ENCODE peak calls at places on chromosomes 5 and 9, in ten cellular contexts. One of them, this sample, is unnamed.

GRCh38 chr9:79574716-79575242 is 3.0 kb downstream of the TLE4 start:
- DNase-seq in kidney epithelial cell: no peak
- DNase-seq in NCI-H1436 treated with DMSO at 0.1 percent for 48 hours: no peak
- DNase-seq in GM12878: no peak
- DNase-seq in activated CD4-positive, CD25-positive, alpha-beta regulatory T cell treated with anti-CD3 and anti-CD28 coated beads, Interleukin-2, amount 50 U/mL, for 72 hours: no peak
- DNase-seq in cardiac muscle cell: no peak
- DNase-seq in putamen: no peak
- DNase-seq in effector memory CD8-positive, alpha-beta T cell: no peak
- DNase-seq in MCF 10A: no peak
- DNase-seq in activated CD4-positive, alpha-beta T cell treated with anti-CD3 and anti-CD28 coated beads for 36 hours: no peak
- DNase-seq in this sample: no peak

GRCh38 chr5:167565555-167565954 is 725.9 kb upstream of the WWC1 start:
- DNase-seq in kidney epithelial cell: no peak
- DNase-seq in NCI-H1436 treated with DMSO at 0.1 percent for 48 hours: no peak
- DNase-seq in GM12878: no peak
- DNase-seq in activated CD4-positive, CD25-positive, alpha-beta regulatory T cell treated with anti-CD3 and anti-CD28 coated beads, Interleukin-2, amount 50 U/mL, for 72 hours: no peak
- DNase-seq in cardiac muscle cell: peak; percentile 45
- DNase-seq in putamen: no peak
- DNase-seq in effector memory CD8-positive, alpha-beta T cell: no peak
- DNase-seq in MCF 10A: peak; percentile 64
- DNase-seq in activated CD4-positive, alpha-beta T cell treated with anti-CD3 and anti-CD28 coated beads for 36 hours: no peak
- DNase-seq in this sample: no peak

GRCh38 chr9:112119225-112120045 is 55.7 kb downstream of the SUSD1 start:
- DNase-seq in kidney epithelial cell: peak; percentile 99
- DNase-seq in NCI-H1436 treated with DMSO at 0.1 percent for 48 hours: no peak
- DNase-seq in GM12878: no peak
- DNase-seq in activated CD4-positive, CD25-positive, alpha-beta regulatory T cell treated with anti-CD3 and anti-CD28 coated beads, Interleukin-2, amount 50 U/mL, for 72 hours: no peak
- DNase-seq in cardiac muscle cell: no peak
- DNase-seq in putamen: no peak
- DNase-seq in effector memory CD8-positive, alpha-beta T cell: no peak
- DNase-seq in MCF 10A: no peak
- DNase-seq in activated CD4-positive, alpha-beta T cell treated with anti-CD3 and anti-CD28 coated beads for 36 hours: no peak
- DNase-seq in this sample: no peak

GRCh38 chr5:32285489-32286138 is 27.1 kb downstream of the MTMR12 start:
- DNase-seq in kidney epithelial cell: no peak
- DNase-seq in NCI-H1436 treated with DMSO at 0.1 percent for 48 hours: no peak
- DNase-seq in GM12878: no peak
- DNase-seq in activated CD4-positive, CD25-positive, alpha-beta regulatory T cell treated with anti-CD3 and anti-CD28 coated beads, Interleukin-2, amount 50 U/mL, for 72 hours: no peak
- DNase-seq in cardiac muscle cell: no peak
- DNase-seq in putamen: no peak
- DNase-seq in effector memory CD8-positive, alpha-beta T cell: no peak
- DNase-seq in MCF 10A: no peak
- DNase-seq in activated CD4-positive, alpha-beta T cell treated with anti-CD3 and anti-CD28 coated beads for 36 hours: no peak
- DNase-seq in this sample: no peak

GRCh38 chr5:149450199-149450598 is 71.1 kb upstream of the IL17B start:
- DNase-seq in kidney epithelial cell: no peak
- DNase-seq in NCI-H1436 treated with DMSO at 0.1 percent for 48 hours: no peak
- DNase-seq in GM12878: no peak
- DNase-seq in activated CD4-positive, CD25-positive, alpha-beta regulatory T cell treated with anti-CD3 and anti-CD28 coated beads, Interleukin-2, amount 50 U/mL, for 72 hours: no peak
- DNase-seq in cardiac muscle cell: peak; percentile 91
- DNase-seq in putamen: no peak
- DNase-seq in effector memory CD8-positive, alpha-beta T cell: no peak
- DNase-seq in MCF 10A: no peak
- DNase-seq in activated CD4-positive, alpha-beta T cell treated with anti-CD3 and anti-CD28 coated beads for 36 hours: no peak
- DNase-seq in this sample: no peak

GRCh38 chr9:99353408-99353807 is 131.3 kb downstream of the SEC61B start:
- DNase-seq in kidney epithelial cell: no peak
- DNase-seq in NCI-H1436 treated with DMSO at 0.1 percent for 48 hours: no peak
- DNase-seq in GM12878: no peak
- DNase-seq in activated CD4-positive, CD25-positive, alpha-beta regulatory T cell treated with anti-CD3 and anti-CD28 coated beads, Interleukin-2, amount 50 U/mL, for 72 hours: no peak
- DNase-seq in cardiac muscle cell: peak; percentile 91
- DNase-seq in putamen: no peak
- DNase-seq in effector memory CD8-positive, alpha-beta T cell: no peak
- DNase-seq in MCF 10A: peak; percentile 92
- DNase-seq in activated CD4-positive, alpha-beta T cell treated with anti-CD3 and anti-CD28 coated beads for 36 hours: no peak
- DNase-seq in this sample: no peak

GRCh38 chr9:113853333-113853732 is 22.8 kb upstream of the ZNF618 start:
- DNase-seq in kidney epithelial cell: no peak
- DNase-seq in NCI-H1436 treated with DMSO at 0.1 percent for 48 hours: no peak
- DNase-seq in GM12878: no peak
- DNase-seq in activated CD4-positive, CD25-positive, alpha-beta regulatory T cell treated with anti-CD3 and anti-CD28 coated beads, Interleukin-2, amount 50 U/mL, for 72 hours: no peak
- DNase-seq in cardiac muscle cell: peak; percentile 15
- DNase-seq in putamen: no peak
- DNase-seq in effector memory CD8-positive, alpha-beta T cell: no peak
- DNase-seq in MCF 10A: peak; percentile 46
- DNase-seq in activated CD4-positive, alpha-beta T cell treated with anti-CD3 and anti-CD28 coated beads for 36 hours: no peak
- DNase-seq in this sample: no peak

GRCh38 chr5:173472164-173472563 is 143.9 kb upstream of the STC2 start:
- DNase-seq in kidney epithelial cell: peak; percentile 83
- DNase-seq in NCI-H1436 treated with DMSO at 0.1 percent for 48 hours: no peak
- DNase-seq in GM12878: no peak
- DNase-seq in activated CD4-positive, CD25-positive, alpha-beta regulatory T cell treated with anti-CD3 and anti-CD28 coated beads, Interleukin-2, amount 50 U/mL, for 72 hours: no peak
- DNase-seq in cardiac muscle cell: peak; percentile 98
- DNase-seq in putamen: peak; percentile 97
- DNase-seq in effector memory CD8-positive, alpha-beta T cell: no peak
- DNase-seq in MCF 10A: peak; percentile 97
- DNase-seq in activated CD4-positive, alpha-beta T cell treated with anti-CD3 and anti-CD28 coated beads for 36 hours: no peak
- DNase-seq in this sample: no peak

GRCh38 chr9:124457079-124457886 is 7.0 kb downstream of the ADGRD2 start:
- DNase-seq in kidney epithelial cell: no peak
- DNase-seq in NCI-H1436 treated with DMSO at 0.1 percent for 48 hours: no peak
- DNase-seq in GM12878: no peak
- DNase-seq in activated CD4-positive, CD25-positive, alpha-beta regulatory T cell treated with anti-CD3 and anti-CD28 coated beads, Interleukin-2, amount 50 U/mL, for 72 hours: no peak
- DNase-seq in cardiac muscle cell: no peak
- DNase-seq in putamen: no peak
- DNase-seq in effector memory CD8-positive, alpha-beta T cell: no peak
- DNase-seq in MCF 10A: no peak
- DNase-seq in activated CD4-positive, alpha-beta T cell treated with anti-CD3 and anti-CD28 coated beads for 36 hours: no peak
- DNase-seq in this sample: no peak

GRCh38 chr9:6197330-6197729 is 18.3 kb upstream of the IL33 start:
- DNase-seq in kidney epithelial cell: no peak
- DNase-seq in NCI-H1436 treated with DMSO at 0.1 percent for 48 hours: no peak
- DNase-seq in GM12878: no peak
- DNase-seq in activated CD4-positive, CD25-positive, alpha-beta regulatory T cell treated with anti-CD3 and anti-CD28 coated beads, Interleukin-2, amount 50 U/mL, for 72 hours: no peak
- DNase-seq in cardiac muscle cell: peak; percentile 68
- DNase-seq in putamen: no peak
- DNase-seq in effector memory CD8-positive, alpha-beta T cell: no peak
- DNase-seq in MCF 10A: peak; percentile 46
- DNase-seq in activated CD4-positive, alpha-beta T cell treated with anti-CD3 and anti-CD28 coated beads for 36 hours: no peak
- DNase-seq in this sample: no peak

GRCh38 chr5:133252133-133252480 is 200.3 kb downstream of the HSPA4 start:
- DNase-seq in kidney epithelial cell: no peak
- DNase-seq in NCI-H1436 treated with DMSO at 0.1 percent for 48 hours: no peak
- DNase-seq in GM12878: no peak
- DNase-seq in activated CD4-positive, CD25-positive, alpha-beta regulatory T cell treated with anti-CD3 and anti-CD28 coated beads, Interleukin-2, amount 50 U/mL, for 72 hours: no peak
- DNase-seq in cardiac muscle cell: no peak
- DNase-seq in putamen: no peak
- DNase-seq in effector memory CD8-positive, alpha-beta T cell: no peak
- DNase-seq in MCF 10A: no peak
- DNase-seq in activated CD4-positive, alpha-beta T cell treated with anti-CD3 and anti-CD28 coated beads for 36 hours: no peak
- DNase-seq in this sample: no peak

GRCh38 chr9:89916001-89916635 is 311.3 kb downstream of the GADD45G start:
- DNase-seq in kidney epithelial cell: no peak
- DNase-seq in NCI-H1436 treated with DMSO at 0.1 percent for 48 hours: no peak
- DNase-seq in GM12878: no peak
- DNase-seq in activated CD4-positive, CD25-positive, alpha-beta regulatory T cell treated with anti-CD3 and anti-CD28 coated beads, Interleukin-2, amount 50 U/mL, for 72 hours: no peak
- DNase-seq in cardiac muscle cell: no peak
- DNase-seq in putamen: no peak
- DNase-seq in effector memory CD8-positive, alpha-beta T cell: no peak
- DNase-seq in MCF 10A: no peak
- DNase-seq in activated CD4-positive, alpha-beta T cell treated with anti-CD3 and anti-CD28 coated beads for 36 hours: no peak
- DNase-seq in this sample: no peak

GRCh38 chr9:69645488-69645887 is 26.7 kb downstream of the APBA1 start:
- DNase-seq in kidney epithelial cell: no peak
- DNase-seq in NCI-H1436 treated with DMSO at 0.1 percent for 48 hours: peak; percentile 77
- DNase-seq in GM12878: no peak
- DNase-seq in activated CD4-positive, CD25-positive, alpha-beta regulatory T cell treated with anti-CD3 and anti-CD28 coated beads, Interleukin-2, amount 50 U/mL, for 72 hours: no peak
- DNase-seq in cardiac muscle cell: no peak
- DNase-seq in putamen: peak; percentile 58
- DNase-seq in effector memory CD8-positive, alpha-beta T cell: no peak
- DNase-seq in MCF 10A: no peak
- DNase-seq in activated CD4-positive, alpha-beta T cell treated with anti-CD3 and anti-CD28 coated beads for 36 hours: no peak
- DNase-seq in this sample: peak; percentile 35

GRCh38 chr5:40046792-40047191 is 622.0 kb upstream of the DAB2 start:
- DNase-seq in kidney epithelial cell: peak; percentile 71
- DNase-seq in NCI-H1436 treated with DMSO at 0.1 percent for 48 hours: no peak
- DNase-seq in GM12878: no peak
- DNase-seq in activated CD4-positive, CD25-positive, alpha-beta regulatory T cell treated with anti-CD3 and anti-CD28 coated beads, Interleukin-2, amount 50 U/mL, for 72 hours: no peak
- DNase-seq in cardiac muscle cell: peak; percentile 11
- DNase-seq in putamen: no peak
- DNase-seq in effector memory CD8-positive, alpha-beta T cell: no peak
- DNase-seq in MCF 10A: peak; percentile 44
- DNase-seq in activated CD4-positive, alpha-beta T cell treated with anti-CD3 and anti-CD28 coated beads for 36 hours: no peak
- DNase-seq in this sample: no peak

GRCh38 chr9:127092041-127092608 is 30.3 kb downstream of the ANGPTL2 start:
- DNase-seq in kidney epithelial cell: no peak
- DNase-seq in NCI-H1436 treated with DMSO at 0.1 percent for 48 hours: no peak
- DNase-seq in GM12878: no peak
- DNase-seq in activated CD4-positive, CD25-positive, alpha-beta regulatory T cell treated with anti-CD3 and anti-CD28 coated beads, Interleukin-2, amount 50 U/mL, for 72 hours: no peak
- DNase-seq in cardiac muscle cell: no peak
- DNase-seq in putamen: no peak
- DNase-seq in effector memory CD8-positive, alpha-beta T cell: no peak
- DNase-seq in MCF 10A: no peak
- DNase-seq in activated CD4-positive, alpha-beta T cell treated with anti-CD3 and anti-CD28 coated beads for 36 hours: no peak
- DNase-seq in this sample: no peak

GRCh38 chr5:89232139-89232603 is 349.2 kb upstream of the MEF2C start:
- DNase-seq in kidney epithelial cell: no peak
- DNase-seq in NCI-H1436 treated with DMSO at 0.1 percent for 48 hours: no peak
- DNase-seq in GM12878: peak; percentile 96
- DNase-seq in activated CD4-positive, CD25-positive, alpha-beta regulatory T cell treated with anti-CD3 and anti-CD28 coated beads, Interleukin-2, amount 50 U/mL, for 72 hours: no peak
- DNase-seq in cardiac muscle cell: peak; percentile 2
- DNase-seq in putamen: no peak
- DNase-seq in effector memory CD8-positive, alpha-beta T cell: no peak
- DNase-seq in MCF 10A: no peak
- DNase-seq in activated CD4-positive, alpha-beta T cell treated with anti-CD3 and anti-CD28 coated beads for 36 hours: no peak
- DNase-seq in this sample: no peak

GRCh38 chr5:125023673-125024072 is 277.2 kb upstream of the ZNF608 start:
- DNase-seq in kidney epithelial cell: no peak
- DNase-seq in NCI-H1436 treated with DMSO at 0.1 percent for 48 hours: no peak
- DNase-seq in GM12878: no peak
- DNase-seq in activated CD4-positive, CD25-positive, alpha-beta regulatory T cell treated with anti-CD3 and anti-CD28 coated beads, Interleukin-2, amount 50 U/mL, for 72 hours: no peak
- DNase-seq in cardiac muscle cell: no peak
- DNase-seq in putamen: no peak
- DNase-seq in effector memory CD8-positive, alpha-beta T cell: no peak
- DNase-seq in MCF 10A: peak; percentile 16
- DNase-seq in activated CD4-positive, alpha-beta T cell treated with anti-CD3 and anti-CD28 coated beads for 36 hours: no peak
- DNase-seq in this sample: no peak

GRCh38 chr5:108345541-108346171 is 36.2 kb downstream of the FBXL17 start:
- DNase-seq in kidney epithelial cell: no peak
- DNase-seq in NCI-H1436 treated with DMSO at 0.1 percent for 48 hours: peak; percentile 33
- DNase-seq in GM12878: peak; percentile 5
- DNase-seq in activated CD4-positive, CD25-positive, alpha-beta regulatory T cell treated with anti-CD3 and anti-CD28 coated beads, Interleukin-2, amount 50 U/mL, for 72 hours: no peak
- DNase-seq in cardiac muscle cell: peak; percentile 71
- DNase-seq in putamen: peak; percentile 30
- DNase-seq in effector memory CD8-positive, alpha-beta T cell: no peak
- DNase-seq in MCF 10A: peak; percentile 59
- DNase-seq in activated CD4-positive, alpha-beta T cell treated with anti-CD3 and anti-CD28 coated beads for 36 hours: no peak
- DNase-seq in this sample: no peak

GRCh38 chr9:35516481-35516880 is 26.6 kb downstream of the RUSC2 start:
- DNase-seq in kidney epithelial cell: peak; percentile 64
- DNase-seq in NCI-H1436 treated with DMSO at 0.1 percent for 48 hours: no peak
- DNase-seq in GM12878: no peak
- DNase-seq in activated CD4-positive, CD25-positive, alpha-beta regulatory T cell treated with anti-CD3 and anti-CD28 coated beads, Interleukin-2, amount 50 U/mL, for 72 hours: no peak
- DNase-seq in cardiac muscle cell: peak; percentile 75
- DNase-seq in putamen: no peak
- DNase-seq in effector memory CD8-positive, alpha-beta T cell: no peak
- DNase-seq in MCF 10A: peak; percentile 41
- DNase-seq in activated CD4-positive, alpha-beta T cell treated with anti-CD3 and anti-CD28 coated beads for 36 hours: no peak
- DNase-seq in this sample: no peak

GRCh38 chr9:127972316-127972871 is 8.4 kb downstream of the EEIG1 start:
- DNase-seq in kidney epithelial cell: no peak
- DNase-seq in NCI-H1436 treated with DMSO at 0.1 percent for 48 hours: no peak
- DNase-seq in GM12878: no peak
- DNase-seq in activated CD4-positive, CD25-positive, alpha-beta regulatory T cell treated with anti-CD3 and anti-CD28 coated beads, Interleukin-2, amount 50 U/mL, for 72 hours: no peak
- DNase-seq in cardiac muscle cell: no peak
- DNase-seq in putamen: peak; percentile 82
- DNase-seq in effector memory CD8-positive, alpha-beta T cell: no peak
- DNase-seq in MCF 10A: no peak
- DNase-seq in activated CD4-positive, alpha-beta T cell treated with anti-CD3 and anti-CD28 coated beads for 36 hours: no peak
- DNase-seq in this sample: no peak

GRCh38 chr5:100647461-100648230 is 112.5 kb downstream of the FAM174A start:
- DNase-seq in kidney epithelial cell: peak; percentile 50
- DNase-seq in NCI-H1436 treated with DMSO at 0.1 percent for 48 hours: no peak
- DNase-seq in GM12878: no peak
- DNase-seq in activated CD4-positive, CD25-positive, alpha-beta regulatory T cell treated with anti-CD3 and anti-CD28 coated beads, Interleukin-2, amount 50 U/mL, for 72 hours: no peak
- DNase-seq in cardiac muscle cell: peak; percentile 33
- DNase-seq in putamen: peak; percentile 0
- DNase-seq in effector memory CD8-positive, alpha-beta T cell: no peak
- DNase-seq in MCF 10A: peak; percentile 78
- DNase-seq in activated CD4-positive, alpha-beta T cell treated with anti-CD3 and anti-CD28 coated beads for 36 hours: peak; percentile 11
- DNase-seq in this sample: no peak

GRCh38 chr5:168712280-168712924 is 133.2 kb upstream of the PANK3 start:
- DNase-seq in kidney epithelial cell: peak; percentile 93
- DNase-seq in NCI-H1436 treated with DMSO at 0.1 percent for 48 hours: no peak
- DNase-seq in GM12878: no peak
- DNase-seq in activated CD4-positive, CD25-positive, alpha-beta regulatory T cell treated with anti-CD3 and anti-CD28 coated beads, Interleukin-2, amount 50 U/mL, for 72 hours: no peak
- DNase-seq in cardiac muscle cell: peak; percentile 96
- DNase-seq in putamen: no peak
- DNase-seq in effector memory CD8-positive, alpha-beta T cell: no peak
- DNase-seq in MCF 10A: peak; percentile 87
- DNase-seq in activated CD4-positive, alpha-beta T cell treated with anti-CD3 and anti-CD28 coated beads for 36 hours: no peak
- DNase-seq in this sample: no peak

GRCh38 chr5:72096602-72097205 is 10.6 kb upstream of the MAP1B start:
- DNase-seq in kidney epithelial cell: no peak
- DNase-seq in NCI-H1436 treated with DMSO at 0.1 percent for 48 hours: no peak
- DNase-seq in GM12878: no peak
- DNase-seq in activated CD4-positive, CD25-positive, alpha-beta regulatory T cell treated with anti-CD3 and anti-CD28 coated beads, Interleukin-2, amount 50 U/mL, for 72 hours: no peak
- DNase-seq in cardiac muscle cell: no peak
- DNase-seq in putamen: no peak
- DNase-seq in effector memory CD8-positive, alpha-beta T cell: no peak
- DNase-seq in MCF 10A: no peak
- DNase-seq in activated CD4-positive, alpha-beta T cell treated with anti-CD3 and anti-CD28 coated beads for 36 hours: no peak
- DNase-seq in this sample: no peak

GRCh38 chr9:19085295-19085694 is 17.4 kb downstream of the HAUS6 start:
- DNase-seq in kidney epithelial cell: no peak
- DNase-seq in NCI-H1436 treated with DMSO at 0.1 percent for 48 hours: peak; percentile 2
- DNase-seq in GM12878: no peak
- DNase-seq in activated CD4-positive, CD25-positive, alpha-beta regulatory T cell treated with anti-CD3 and anti-CD28 coated beads, Interleukin-2, amount 50 U/mL, for 72 hours: no peak
- DNase-seq in cardiac muscle cell: peak; percentile 7
- DNase-seq in putamen: no peak
- DNase-seq in effector memory CD8-positive, alpha-beta T cell: no peak
- DNase-seq in MCF 10A: peak; percentile 25
- DNase-seq in activated CD4-positive, alpha-beta T cell treated with anti-CD3 and anti-CD28 coated beads for 36 hours: no peak
- DNase-seq in this sample: no peak

GRCh38 chr9:127417130-127418036 is 6.8 kb upstream of the ZNF79 start:
- DNase-seq in kidney epithelial cell: no peak
- DNase-seq in NCI-H1436 treated with DMSO at 0.1 percent for 48 hours: peak; percentile 5
- DNase-seq in GM12878: no peak
- DNase-seq in activated CD4-positive, CD25-positive, alpha-beta regulatory T cell treated with anti-CD3 and anti-CD28 coated beads, Interleukin-2, amount 50 U/mL, for 72 hours: no peak
- DNase-seq in cardiac muscle cell: peak; percentile 26
- DNase-seq in putamen: no peak
- DNase-seq in effector memory CD8-positive, alpha-beta T cell: no peak
- DNase-seq in MCF 10A: peak; percentile 94
- DNase-seq in activated CD4-positive, alpha-beta T cell treated with anti-CD3 and anti-CD28 coated beads for 36 hours: no peak
- DNase-seq in this sample: no peak

GRCh38 chr9:36603006-36603405 is 30.3 kb downstream of the MELK start:
- DNase-seq in kidney epithelial cell: no peak
- DNase-seq in NCI-H1436 treated with DMSO at 0.1 percent for 48 hours: no peak
- DNase-seq in GM12878: peak; percentile 13
- DNase-seq in activated CD4-positive, CD25-positive, alpha-beta regulatory T cell treated with anti-CD3 and anti-CD28 coated beads, Interleukin-2, amount 50 U/mL, for 72 hours: no peak
- DNase-seq in cardiac muscle cell: peak; percentile 40
- DNase-seq in putamen: no peak
- DNase-seq in effector memory CD8-positive, alpha-beta T cell: no peak
- DNase-seq in MCF 10A: no peak
- DNase-seq in activated CD4-positive, alpha-beta T cell treated with anti-CD3 and anti-CD28 coated beads for 36 hours: no peak
- DNase-seq in this sample: no peak

GRCh38 chr5:65101706-65102105 is 333.0 kb downstream of the CWC27 start:
- DNase-seq in kidney epithelial cell: no peak
- DNase-seq in NCI-H1436 treated with DMSO at 0.1 percent for 48 hours: no peak
- DNase-seq in GM12878: no peak
- DNase-seq in activated CD4-positive, CD25-positive, alpha-beta regulatory T cell treated with anti-CD3 and anti-CD28 coated beads, Interleukin-2, amount 50 U/mL, for 72 hours: no peak
- DNase-seq in cardiac muscle cell: peak; percentile 42
- DNase-seq in putamen: no peak
- DNase-seq in effector memory CD8-positive, alpha-beta T cell: no peak
- DNase-seq in MCF 10A: no peak
- DNase-seq in activated CD4-positive, alpha-beta T cell treated with anti-CD3 and anti-CD28 coated beads for 36 hours: no peak
- DNase-seq in this sample: no peak

GRCh38 chr9:72443855-72444254 is 77.6 kb upstream of the TMC1 start:
- DNase-seq in kidney epithelial cell: no peak
- DNase-seq in NCI-H1436 treated with DMSO at 0.1 percent for 48 hours: no peak
- DNase-seq in GM12878: peak; percentile 85
- DNase-seq in activated CD4-positive, CD25-positive, alpha-beta regulatory T cell treated with anti-CD3 and anti-CD28 coated beads, Interleukin-2, amount 50 U/mL, for 72 hours: no peak
- DNase-seq in cardiac muscle cell: no peak
- DNase-seq in putamen: no peak
- DNase-seq in effector memory CD8-positive, alpha-beta T cell: peak; percentile 9
- DNase-seq in MCF 10A: no peak
- DNase-seq in activated CD4-positive, alpha-beta T cell treated with anti-CD3 and anti-CD28 coated beads for 36 hours: peak; percentile 8
- DNase-seq in this sample: no peak

This sample was measured in NCI-H1048.